ENCODE peak calls at places on chromosome 4, in seven cellular contexts. R is AG09309, B is B cell, V is GM23338, U is uterus, D is psoas muscle, Y is BJ. X is an unnamed sample.

GRCh38 chr4:3375688-3376087 is 66.1 kb upstream of the HGFAC start:
- DNase-seq in R (peak), B (no peak), V (no peak), U (no peak), D (peak), Y (no peak), X (no peak)

GRCh38 chr4:127631420-127631819 is 1.3 kb upstream of the INTU start:
- DNase-seq in R (no peak), B (no peak), V (no peak), U (no peak), D (no peak), Y (no peak), X (no peak)

GRCh38 chr4:42642136-42642797 is 14.6 kb downstream of the ATP8A1 start:
- DNase-seq in R (no peak), B (no peak), V (no peak), U (no peak), D (no peak), Y (no peak), X (no peak)

GRCh38 chr4:111066001-111066400 is 443.1 kb upstream of the PITX2 start:
- DNase-seq in R (no peak), B (no peak), V (no peak), U (no peak), D (no peak), Y (no peak), X (no peak)

GRCh38 chr4:89166971-89167475 is 55.7 kb downstream of the TIGD2 start:
- DNase-seq in R (no peak), B (no peak), V (no peak), U (no peak), D (no peak), Y (no peak), X (no peak)

GRCh38 chr4:131052646-131053045 is 1956.7 kb downstream of the C4orf33 start:
- DNase-seq in R (no peak), B (no peak), V (no peak), U (no peak), D (no peak), Y (no peak), X (no peak)

GRCh38 chr4:118955515-118955914 is 66.9 kb downstream of the SYNPO2 start:
- DNase-seq in R (peak), B (no peak), V (no peak), U (no peak), D (no peak), Y (peak), X (no peak)

GRCh38 chr4:101229116-101229515 is 118.2 kb downstream of the PPP3CA start:
- DNase-seq in R (peak), B (no peak), V (no peak), U (no peak), D (no peak), Y (peak), X (no peak)

GRCh38 chr4:8192748-8193738 is 6.0 kb upstream of the SH3TC1 start:
- DNase-seq in R (no peak), B (peak), V (no peak), U (no peak), D (peak), Y (no peak), X (peak)

GRCh38 chr4:41143721-41144379 is 70.5 kb downstream of the APBB2 start:
- DNase-seq in R (no peak), B (no peak), V (no peak), U (no peak), D (no peak), Y (no peak), X (no peak)

GRCh38 chr4:128403586-128403985 is 116.0 kb upstream of the PGRMC2 start:
- DNase-seq in R (no peak), B (no peak), V (no peak), U (no peak), D (no peak), Y (no peak), X (no peak)

GRCh38 chr4:183250831-183251230 is 69.2 kb downstream of the CLDN22 start:
- DNase-seq in R (no peak), B (no peak), V (no peak), U (no peak), D (no peak), Y (no peak), X (no peak)

GRCh38 chr4:17721496-17722360 is 59.7 kb downstream of the FAM184B start:
- DNase-seq in R (peak), B (no peak), V (no peak), U (no peak), D (no peak), Y (no peak), X (no peak)

DNA sequence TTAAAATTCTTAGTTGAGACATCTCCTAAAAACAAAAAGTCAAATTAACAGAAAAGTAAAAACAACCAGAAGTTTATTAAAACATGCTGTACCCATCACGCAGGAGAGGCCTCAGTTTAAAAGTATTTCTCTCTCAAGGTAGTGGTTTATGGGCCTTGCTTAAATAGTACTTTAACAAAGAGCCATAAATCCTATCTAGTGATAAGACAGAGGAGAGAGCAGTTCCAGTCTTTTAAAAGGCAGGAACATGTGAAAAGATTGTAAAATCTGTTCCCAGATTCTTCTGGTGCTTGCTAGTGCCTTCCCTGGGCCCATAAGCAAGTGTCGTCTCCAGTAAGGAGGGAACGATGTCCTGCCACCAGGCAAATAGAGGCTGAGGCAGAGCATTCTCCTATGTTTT is 476.3 kb upstream of the ADGRL3 start:
- DNase-seq in R (no peak), B (no peak), V (no peak), U (no peak), D (no peak), Y (no peak), X (no peak)
- TF ChIP-seq CTCF in R (no peak), B (no peak), V (no peak), U (no peak), D (no peak), Y (no peak), X (no peak)

GRCh38 chr4:73335717-73336116 is 68.4 kb upstream of the ALB start:
- DNase-seq in R (no peak), B (no peak), V (no peak), U (no peak), D (no peak), Y (no peak), X (no peak)

GRCh38 chr4:73343432-73343831 is 60.7 kb upstream of the ALB start:
- DNase-seq in R (no peak), B (no peak), V (peak), U (no peak), D (no peak), Y (no peak), X (no peak)

GRCh38 chr4:73345399-73345975 is 58.6 kb upstream of the ALB start:
- DNase-seq in R (no peak), B (no peak), V (no peak), U (no peak), D (no peak), Y (no peak), X (no peak)

GRCh38 chr4:73344106-73344505 is 60.0 kb upstream of the ALB start:
- DNase-seq in R (no peak), B (no peak), V (no peak), U (no peak), D (no peak), Y (no peak), X (no peak)

DNA sequence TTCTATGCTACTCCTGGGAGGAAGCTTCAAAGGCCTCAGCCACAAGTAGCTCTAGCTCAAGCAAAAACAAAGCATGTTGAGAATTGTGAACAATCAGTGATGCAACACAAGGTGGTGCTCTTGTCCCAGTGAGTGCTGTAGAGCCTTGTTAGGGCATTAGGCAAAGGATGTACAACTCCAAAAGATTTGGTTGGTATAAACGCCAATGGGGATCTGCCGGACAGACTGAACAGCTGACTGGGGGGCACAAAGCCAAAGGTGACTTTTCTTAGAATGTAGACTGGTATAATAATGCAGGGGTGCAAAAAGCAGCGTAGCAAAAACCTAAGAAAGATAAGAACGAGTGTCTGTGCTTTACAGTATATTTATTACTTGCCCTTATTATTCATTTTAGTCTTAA is 62.6 kb upstream of the ALB start:
- DNase-seq in R (peak), B (peak), V (peak), U (no peak), D (no peak), Y (no peak), X (peak)
- TF ChIP-seq CTCF in R (peak), B (no peak), V (peak), U (peak), D (peak), Y (peak), X (peak)

DNA sequence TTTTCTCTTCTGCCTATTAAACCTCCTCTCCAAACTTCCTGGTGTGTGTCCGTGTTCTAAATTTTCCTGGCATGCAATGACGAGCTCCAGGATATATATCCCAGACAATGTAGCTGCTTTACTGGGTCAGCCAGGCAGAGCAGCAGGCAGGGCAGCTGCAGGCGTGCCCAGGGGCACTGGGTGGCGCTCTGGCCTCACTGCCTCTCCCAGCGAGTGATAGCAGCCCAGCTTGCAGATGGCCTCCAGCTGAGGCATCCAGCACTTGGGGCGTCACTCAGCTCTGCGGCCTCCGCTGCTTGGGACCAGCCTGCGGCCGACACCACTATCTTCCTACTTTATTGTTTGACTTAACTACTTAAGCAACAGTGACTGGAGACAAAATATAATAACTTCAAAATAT is 23.0 kb upstream of the UBA6 start:
- DNase-seq in R (no peak), B (no peak), V (peak), U (no peak), D (no peak), Y (no peak), X (no peak)
- TF ChIP-seq CTCF in R (no peak), B (no peak), V (peak), U (no peak), D (no peak), Y (no peak), X (peak)

DNA sequence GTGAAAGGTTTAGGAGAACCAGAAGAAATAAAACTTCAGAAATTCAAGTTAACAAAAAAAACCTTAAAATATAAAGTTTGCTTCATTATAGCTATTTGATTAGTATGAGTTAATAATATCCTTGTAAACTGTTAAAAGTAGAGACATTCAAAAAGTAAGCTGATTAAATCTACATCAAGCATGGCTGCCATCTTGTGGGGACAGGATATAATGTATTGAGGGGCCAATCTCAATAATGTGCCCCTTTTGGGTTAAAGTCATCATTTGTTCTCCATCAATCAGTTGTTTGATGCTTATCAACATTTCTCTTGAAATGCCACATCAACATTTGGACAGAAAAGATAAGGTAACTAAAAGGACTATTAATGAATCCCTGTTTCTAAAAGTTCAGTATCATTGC is 4.6 kb upstream of the GRID2 start:
- DNase-seq in R (no peak), B (no peak), V (peak), U (no peak), D (no peak), Y (no peak), X (no peak)
- TF ChIP-seq CTCF in R (no peak), B (no peak), V (peak), U (no peak), D (no peak), Y (no peak), X (no peak)

GRCh38 chr4:147787204-147787603 is 55.3 kb downstream of the ARHGAP10 start:
- DNase-seq in R (peak), B (no peak), V (no peak), U (peak), D (peak), Y (no peak), X (no peak)
- TF ChIP-seq CTCF in R (no peak), B (no peak), V (no peak), U (no peak), D (no peak), Y (no peak), X (no peak)

DNA sequence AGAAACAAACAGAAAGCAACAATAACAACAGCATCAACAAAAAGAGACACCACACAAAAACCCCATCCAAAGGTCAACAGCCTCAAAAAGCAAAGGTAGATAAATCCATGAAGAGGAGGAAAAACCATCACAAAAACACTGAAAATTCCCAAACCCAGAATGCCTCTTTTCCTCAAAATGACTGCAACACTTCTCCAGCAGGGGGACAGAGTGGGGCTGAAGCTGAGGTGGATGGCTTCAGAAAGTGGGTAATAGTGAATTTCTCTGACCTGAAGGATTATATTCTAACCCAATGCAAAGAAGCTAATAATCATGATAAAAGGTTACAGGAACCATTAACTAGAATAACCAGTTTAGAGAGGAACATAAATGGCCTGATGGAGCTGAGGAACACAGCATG is 888.2 kb downstream of the RAB28 start:
- DNase-seq in R (no peak), B (no peak), V (peak), U (no peak), D (no peak), Y (no peak), X (no peak)
- TF ChIP-seq CTCF in R (no peak), B (no peak), V (peak), U (no peak), D (no peak), Y (no peak), X (peak)

DNA sequence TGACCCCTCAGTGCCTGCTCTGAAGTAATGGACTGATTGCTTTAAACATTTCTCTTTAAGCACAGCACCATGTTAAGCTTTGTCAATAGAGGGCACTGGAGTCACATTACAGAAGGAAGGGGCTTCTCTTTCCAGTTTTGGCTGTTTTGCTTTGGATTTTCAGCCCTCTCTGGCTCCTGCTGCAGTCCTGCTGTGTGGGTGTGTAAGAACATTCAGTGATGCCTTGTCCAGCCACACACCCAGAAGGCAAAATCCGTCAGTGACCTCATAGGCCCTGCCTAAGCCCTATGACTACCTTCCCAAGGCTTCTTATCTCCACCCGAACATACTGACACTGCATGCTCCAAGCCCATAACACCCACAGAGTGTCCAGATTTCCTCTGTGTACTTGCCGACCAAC is 215.3 kb upstream of the CTSO start:
- DNase-seq in R (peak), B (no peak), V (peak), U (peak), D (no peak), Y (peak), X (peak)
- TF ChIP-seq CTCF in R (peak), B (no peak), V (peak), U (peak), D (no peak), Y (peak), X (peak)

GRCh38 chr4:151584101-151584500 is 175.1 kb downstream of the FHIP1A start:
- DNase-seq in R (no peak), B (no peak), V (no peak), U (no peak), D (no peak), Y (no peak), X (no peak)
- TF ChIP-seq CTCF in R (no peak), B (no peak), V (no peak), U (no peak), D (no peak), Y (no peak), X (no peak)

DNA sequence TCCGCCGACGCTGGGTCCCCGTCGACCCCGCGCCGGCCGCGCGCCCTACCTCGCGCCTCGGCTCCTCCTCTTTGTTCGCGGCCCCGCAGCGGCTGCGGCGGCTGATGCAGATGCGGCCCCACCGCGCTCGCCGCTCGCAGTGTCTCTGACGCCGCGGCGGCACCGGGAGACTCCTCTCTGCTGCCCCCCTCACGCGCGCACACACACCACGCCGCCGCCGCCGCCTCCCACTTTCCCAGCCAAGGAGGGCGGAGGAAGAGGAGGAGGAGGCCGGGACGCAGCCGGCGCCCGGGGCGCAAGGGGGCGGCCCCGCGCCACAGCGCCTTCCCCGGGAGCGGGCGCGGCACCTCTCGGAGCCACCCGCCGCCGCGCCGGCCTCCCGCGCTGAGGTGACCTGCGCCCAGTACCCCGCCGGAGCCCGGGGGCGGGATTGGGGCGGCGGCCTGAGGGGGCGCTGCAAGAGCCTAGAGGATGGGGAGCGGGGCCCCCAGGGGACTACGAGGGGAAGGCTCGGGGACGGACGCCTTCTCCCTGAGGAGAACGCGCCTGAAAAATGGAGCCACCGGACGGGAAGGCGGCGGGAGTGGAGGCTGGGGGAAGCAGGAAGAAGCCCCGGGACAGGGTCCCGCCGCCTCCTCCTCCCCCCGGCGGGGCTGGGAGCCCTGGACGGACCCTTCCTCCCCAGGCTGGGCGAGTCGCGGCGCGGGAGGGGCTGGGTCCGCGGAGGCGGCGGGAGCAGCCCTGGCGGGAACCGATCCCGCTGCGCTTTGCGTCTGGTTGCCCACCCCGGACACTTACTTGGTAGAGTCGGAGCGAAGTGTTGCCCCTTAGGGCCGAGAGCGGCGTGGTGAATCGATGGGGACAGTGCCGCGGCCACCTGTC is at the start of gene SH3RF1:
- DNase-seq in R (no peak), B (peak), V (peak), U (peak), D (peak), Y (no peak), X (no peak)
- TF ChIP-seq CTCF in R (peak), B (peak), V (peak), U (no peak), D (peak), Y (peak), X (no peak)

DNA sequence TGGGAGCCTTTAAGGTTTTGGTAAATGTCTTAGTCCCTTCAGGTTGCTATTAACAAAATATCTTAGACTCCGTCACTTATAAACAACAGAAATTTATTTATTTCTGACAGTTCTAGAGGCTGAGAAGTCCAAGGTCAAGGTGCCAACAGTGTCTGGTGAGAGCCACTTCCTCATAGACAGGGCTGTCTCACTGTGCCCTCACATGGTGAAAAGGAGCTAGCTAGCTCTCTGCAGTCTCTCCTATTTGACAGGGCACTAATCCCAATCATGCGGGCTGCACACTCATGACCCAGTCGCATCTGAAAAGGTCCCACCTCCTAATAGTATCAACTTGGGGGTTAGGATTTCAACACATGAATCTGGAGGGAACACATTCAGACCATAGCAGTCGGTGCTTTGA is 63.4 kb upstream of the KLF3 start:
- DNase-seq in R (no peak), B (no peak), V (no peak), U (no peak), D (no peak), Y (no peak), X (peak)
- TF ChIP-seq CTCF in R (no peak), B (no peak), V (peak), U (no peak), D (no peak), Y (no peak), X (no peak)